ENCODE peak calls at places on chromosomes 3 and 15, in four cellular contexts. M, Q, H and X are unnamed samples.

GRCh38 chr3:29153811-29154210 is 127.1 kb upstream of the RBMS3 start:
- DNase-seq in Q (no peak), M (no peak), H (no peak), X (no peak)

GRCh38 chr15:62569460-62570404 is 404.6 kb upstream of the C2CD4B start:
- DNase-seq in Q (peak), M (peak), H (no peak), X (no peak)

GRCh38 chr15:45376300-45376928 is 1.9 kb downstream of the GATM start:
- DNase-seq in Q (no peak), H (no peak), M (no peak), X (no peak)

GRCh38 chr3:45446706-45447105 is 58.3 kb downstream of the LARS2 start:
- DNase-seq in M (no peak), Q (peak), H (no peak), X (no peak)

GRCh38 chr15:66188464-66188863 is 65.1 kb downstream of the MEGF11 start:
- DNase-seq in H (no peak), M (no peak), Q (no peak), X (no peak)

GRCh38 chr15:64781299-64781698 is 5.9 kb upstream of the RBPMS2 start:
- DNase-seq in H (no peak), Q (no peak), M (no peak), X (no peak)

GRCh38 chr15:99306694-99307338 is 55.5 kb downstream of the LRRC28 start:
- DNase-seq in M (peak), Q (no peak), H (no peak), X (no peak)

GRCh38 chr3:103170651-103171050 is 735.8 kb downstream of the ZPLD1 start:
- DNase-seq in H (no peak), Q (no peak), M (no peak), X (no peak)

GRCh38 chr3:157530637-157531300 is 27.6 kb upstream of the VEPH1 start:
- DNase-seq in Q (peak), H (no peak), M (no peak), X (no peak)

GRCh38 chr3:39429466-39429865 is 22.9 kb downstream of the RPSA start:
- DNase-seq in Q (no peak), H (no peak), M (no peak), X (no peak)

GRCh38 chr3:15493436-15493835 is 28.1 kb downstream of the COLQ start:
- DNase-seq in H (no peak), Q (no peak), M (no peak), X (no peak)